ENCODE peak calls at places on chromosomes 6 and 20, in ten cellular contexts. One of them, this sample, is unnamed.

GRCh38 chr6:139962663-139963314 is 588.3 kb upstream of the CITED2 start:
- DNase-seq in fibroblast of lung: no peak
- DNase-seq in A549: no peak
- DNase-seq in body of pancreas: no peak
- DNase-seq in cardiac muscle cell: no peak
- DNase-seq in A673: peak
- DNase-seq in CD8-positive, alpha-beta T cell: no peak
- DNase-seq in PC-3: no peak
- DNase-seq in K562: no peak
- DNase-seq in left lung: no peak
- DNase-seq in this sample: no peak

GRCh38 chr6:128519132-128519930 is 1.1 kb downstream of the PTPRK start:
- DNase-seq in K562: no peak
- DNase-seq in cardiac muscle cell: peak
- DNase-seq in left lung: peak
- DNase-seq in A673: peak
- DNase-seq in body of pancreas: peak
- DNase-seq in CD8-positive, alpha-beta T cell: peak
- DNase-seq in PC-3: peak
- DNase-seq in A549: peak
- DNase-seq in fibroblast of lung: peak
- DNase-seq in this sample: peak

GRCh38 chr20:33676121-33676520 is 1.9 kb upstream of the NECAB3 start:
- DNase-seq in left lung: no peak
- DNase-seq in CD8-positive, alpha-beta T cell: no peak
- DNase-seq in K562: no peak
- DNase-seq in A673: no peak
- DNase-seq in A549: no peak
- DNase-seq in fibroblast of lung: no peak
- DNase-seq in cardiac muscle cell: no peak
- DNase-seq in PC-3: no peak
- DNase-seq in body of pancreas: no peak
- DNase-seq in this sample: no peak

GRCh38 chr20:16719421-16719820 is 10.4 kb upstream of the SNRPB2 start:
- DNase-seq in PC-3: no peak
- DNase-seq in A549: no peak
- DNase-seq in CD8-positive, alpha-beta T cell: no peak
- DNase-seq in body of pancreas: no peak
- DNase-seq in K562: no peak
- DNase-seq in left lung: no peak
- DNase-seq in fibroblast of lung: no peak
- DNase-seq in cardiac muscle cell: no peak
- DNase-seq in A673: no peak
- DNase-seq in this sample: no peak

GRCh38 chr6:134240664-134241431 is 77.1 kb downstream of the SGK1 start:
- DNase-seq in left lung: peak
- DNase-seq in cardiac muscle cell: no peak
- DNase-seq in K562: no peak
- DNase-seq in A673: no peak
- DNase-seq in CD8-positive, alpha-beta T cell: peak
- DNase-seq in PC-3: no peak
- DNase-seq in body of pancreas: peak
- DNase-seq in fibroblast of lung: no peak
- DNase-seq in A549: no peak
- DNase-seq in this sample: no peak

GRCh38 chr6:156585859-156586258 is 191.3 kb upstream of the ARID1B start:
- DNase-seq in cardiac muscle cell: no peak
- DNase-seq in A549: no peak
- DNase-seq in K562: no peak
- DNase-seq in CD8-positive, alpha-beta T cell: no peak
- DNase-seq in left lung: no peak
- DNase-seq in A673: peak
- DNase-seq in fibroblast of lung: no peak
- DNase-seq in body of pancreas: no peak
- DNase-seq in PC-3: no peak
- DNase-seq in this sample: no peak

GRCh38 chr6:161748535-161749386 is 474.9 kb upstream of the AGPAT4 start:
- DNase-seq in fibroblast of lung: peak
- DNase-seq in cardiac muscle cell: peak
- DNase-seq in A673: peak
- DNase-seq in left lung: no peak
- DNase-seq in A549: peak
- DNase-seq in PC-3: peak
- DNase-seq in K562: peak
- DNase-seq in body of pancreas: peak
- DNase-seq in CD8-positive, alpha-beta T cell: no peak
- DNase-seq in this sample: peak

GRCh38 chr20:11502051-11502450 is 415.6 kb upstream of the BTBD3 start:
- DNase-seq in cardiac muscle cell: no peak
- DNase-seq in K562: no peak
- DNase-seq in A673: no peak
- DNase-seq in PC-3: no peak
- DNase-seq in left lung: no peak
- DNase-seq in A549: no peak
- DNase-seq in fibroblast of lung: peak
- DNase-seq in body of pancreas: no peak
- DNase-seq in CD8-positive, alpha-beta T cell: no peak
- DNase-seq in this sample: no peak

GRCh38 chr20:24503352-24503931 is 34.0 kb downstream of the SYNDIG1 start:
- DNase-seq in K562: no peak
- DNase-seq in left lung: no peak
- DNase-seq in CD8-positive, alpha-beta T cell: no peak
- DNase-seq in cardiac muscle cell: peak
- DNase-seq in A549: no peak
- DNase-seq in PC-3: no peak
- DNase-seq in body of pancreas: no peak
- DNase-seq in fibroblast of lung: peak
- DNase-seq in A673: peak
- DNase-seq in this sample: no peak

GRCh38 chr20:18058661-18059467 is 1.1 kb upstream of the OVOL2 start:
- DNase-seq in K562: no peak
- DNase-seq in cardiac muscle cell: peak
- DNase-seq in fibroblast of lung: no peak
- DNase-seq in A549: peak
- DNase-seq in body of pancreas: peak
- DNase-seq in CD8-positive, alpha-beta T cell: no peak
- DNase-seq in A673: no peak
- DNase-seq in left lung: peak
- DNase-seq in PC-3: peak
- DNase-seq in this sample: peak

GRCh38 chr6:138485005-138485545 is 14.2 kb downstream of the NHSL1 start:
- DNase-seq in PC-3: no peak
- DNase-seq in K562: no peak
- DNase-seq in fibroblast of lung: peak
- DNase-seq in left lung: no peak
- DNase-seq in CD8-positive, alpha-beta T cell: no peak
- DNase-seq in body of pancreas: no peak
- DNase-seq in cardiac muscle cell: no peak
- DNase-seq in A673: no peak
- DNase-seq in A549: no peak
- DNase-seq in this sample: no peak

GRCh38 chr20:1362484-1362883 is 30.4 kb downstream of the FKBP1A start:
- DNase-seq in K562: no peak
- DNase-seq in A673: no peak
- DNase-seq in body of pancreas: no peak
- DNase-seq in A549: no peak
- DNase-seq in PC-3: no peak
- DNase-seq in cardiac muscle cell: no peak
- DNase-seq in left lung: no peak
- DNase-seq in fibroblast of lung: no peak
- DNase-seq in CD8-positive, alpha-beta T cell: no peak
- DNase-seq in this sample: no peak

GRCh38 chr20:1367479-1367878 is 25.4 kb downstream of the FKBP1A start:
- DNase-seq in CD8-positive, alpha-beta T cell: no peak
- DNase-seq in PC-3: no peak
- DNase-seq in fibroblast of lung: no peak
- DNase-seq in body of pancreas: no peak
- DNase-seq in cardiac muscle cell: no peak
- DNase-seq in left lung: no peak
- DNase-seq in A673: no peak
- DNase-seq in A549: no peak
- DNase-seq in K562: no peak
- DNase-seq in this sample: no peak

GRCh38 chr20:1363522-1363921 is 29.3 kb downstream of the FKBP1A start:
- DNase-seq in cardiac muscle cell: no peak
- DNase-seq in body of pancreas: no peak
- DNase-seq in left lung: no peak
- DNase-seq in K562: no peak
- DNase-seq in A549: no peak
- DNase-seq in A673: no peak
- DNase-seq in CD8-positive, alpha-beta T cell: no peak
- DNase-seq in fibroblast of lung: no peak
- DNase-seq in PC-3: no peak
- DNase-seq in this sample: no peak

GRCh38 chr20:1360094-1360493 is 31.2 kb upstream of the SDCBP2 start:
- DNase-seq in body of pancreas: no peak
- DNase-seq in CD8-positive, alpha-beta T cell: no peak
- DNase-seq in K562: no peak
- DNase-seq in PC-3: no peak
- DNase-seq in cardiac muscle cell: no peak
- DNase-seq in A673: no peak
- DNase-seq in A549: no peak
- DNase-seq in fibroblast of lung: no peak
- DNase-seq in left lung: no peak
- DNase-seq in this sample: no peak

DNA sequence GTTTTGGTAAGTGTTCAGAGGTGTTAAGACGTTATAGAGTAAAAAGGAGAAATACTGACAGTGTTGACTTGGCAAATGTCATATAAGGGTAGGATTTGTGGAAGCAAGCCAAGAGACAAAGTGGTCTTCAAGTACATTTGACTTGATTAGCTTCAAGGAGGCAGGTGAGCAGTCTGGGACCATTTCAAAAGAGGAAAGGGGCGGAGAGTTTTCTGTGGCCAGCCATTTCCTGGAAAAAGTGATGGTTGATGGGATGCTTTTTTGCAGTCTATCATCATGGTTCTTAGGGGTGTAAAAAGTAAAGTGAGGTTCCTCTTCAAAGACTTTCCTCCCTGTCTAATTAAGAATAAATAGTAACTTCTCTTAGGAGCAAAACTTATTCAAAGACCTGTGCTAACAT is 28.7 kb downstream of the FKBP1A start:
- DNase-seq in CD8-positive, alpha-beta T cell: no peak
- DNase-seq in body of pancreas: no peak
- DNase-seq in fibroblast of lung: no peak
- DNase-seq in A549: no peak
- DNase-seq in PC-3: no peak
- DNase-seq in A673: no peak
- DNase-seq in left lung: no peak
- DNase-seq in K562: no peak
- DNase-seq in cardiac muscle cell: no peak
- DNase-seq in this sample: no peak
- H3K27ac ChIP-seq in CD8-positive, alpha-beta T cell: no peak
- H3K27ac ChIP-seq in body of pancreas: no peak
- H3K27ac ChIP-seq in fibroblast of lung: no peak
- H3K27ac ChIP-seq in A549: no peak
- H3K27ac ChIP-seq in PC-3: no peak
- H3K27ac ChIP-seq in A673: no peak
- H3K27ac ChIP-seq in left lung: peak
- H3K27ac ChIP-seq in K562: no peak
- H3K27ac ChIP-seq in cardiac muscle cell: no peak
- H3K27ac ChIP-seq in this sample: no peak

GRCh38 chr20:19889011-19889953 is 127.9 kb upstream of the NAA20 start:
- DNase-seq in left lung: no peak
- DNase-seq in A549: peak
- DNase-seq in cardiac muscle cell: no peak
- DNase-seq in A673: no peak
- DNase-seq in body of pancreas: peak
- DNase-seq in fibroblast of lung: peak
- DNase-seq in CD8-positive, alpha-beta T cell: no peak
- DNase-seq in K562: no peak
- DNase-seq in PC-3: peak
- DNase-seq in this sample: no peak
- H3K4me3 ChIP-seq in left lung: peak
- H3K4me3 ChIP-seq in A549: peak
- H3K4me3 ChIP-seq in cardiac muscle cell: no peak
- H3K4me3 ChIP-seq in A673: no peak
- H3K4me3 ChIP-seq in body of pancreas: no peak
- H3K4me3 ChIP-seq in fibroblast of lung: peak
- H3K4me3 ChIP-seq in CD8-positive, alpha-beta T cell: no peak
- H3K4me3 ChIP-seq in K562: no peak
- H3K4me3 ChIP-seq in PC-3: peak
- H3K4me3 ChIP-seq in this sample: no peak

GRCh38 chr20:57231951-57232428 is 34.5 kb downstream of the BMP7 start:
- DNase-seq in A549: no peak
- DNase-seq in PC-3: no peak
- DNase-seq in left lung: no peak
- DNase-seq in fibroblast of lung: no peak
- DNase-seq in K562: no peak
- DNase-seq in CD8-positive, alpha-beta T cell: no peak
- DNase-seq in cardiac muscle cell: no peak
- DNase-seq in body of pancreas: no peak
- DNase-seq in A673: no peak
- DNase-seq in this sample: peak

GRCh38 chr20:57231161-57231560 is 35.3 kb downstream of the BMP7 start:
- DNase-seq in fibroblast of lung: no peak
- DNase-seq in cardiac muscle cell: no peak
- DNase-seq in body of pancreas: no peak
- DNase-seq in A549: no peak
- DNase-seq in PC-3: no peak
- DNase-seq in A673: no peak
- DNase-seq in left lung: no peak
- DNase-seq in CD8-positive, alpha-beta T cell: no peak
- DNase-seq in K562: no peak
- DNase-seq in this sample: no peak

GRCh38 chr20:57225830-57226229 is 40.6 kb downstream of the BMP7 start:
- DNase-seq in A549: no peak
- DNase-seq in PC-3: no peak
- DNase-seq in left lung: no peak
- DNase-seq in A673: no peak
- DNase-seq in cardiac muscle cell: no peak
- DNase-seq in body of pancreas: no peak
- DNase-seq in CD8-positive, alpha-beta T cell: no peak
- DNase-seq in fibroblast of lung: no peak
- DNase-seq in K562: no peak
- DNase-seq in this sample: no peak

GRCh38 chr20:57230247-57230646 is 36.2 kb downstream of the BMP7 start:
- DNase-seq in A673: no peak
- DNase-seq in cardiac muscle cell: no peak
- DNase-seq in CD8-positive, alpha-beta T cell: no peak
- DNase-seq in PC-3: no peak
- DNase-seq in body of pancreas: no peak
- DNase-seq in fibroblast of lung: no peak
- DNase-seq in A549: no peak
- DNase-seq in left lung: no peak
- DNase-seq in K562: no peak
- DNase-seq in this sample: no peak

GRCh38 chr20:57229490-57229889 is 37.0 kb downstream of the BMP7 start:
- DNase-seq in CD8-positive, alpha-beta T cell: no peak
- DNase-seq in A549: no peak
- DNase-seq in A673: no peak
- DNase-seq in left lung: no peak
- DNase-seq in K562: no peak
- DNase-seq in body of pancreas: no peak
- DNase-seq in cardiac muscle cell: no peak
- DNase-seq in fibroblast of lung: no peak
- DNase-seq in PC-3: peak
- DNase-seq in this sample: no peak
- H3K27ac ChIP-seq in CD8-positive, alpha-beta T cell: no peak
- H3K27ac ChIP-seq in A549: no peak
- H3K27ac ChIP-seq in A673: no peak
- H3K27ac ChIP-seq in left lung: no peak
- H3K27ac ChIP-seq in K562: no peak
- H3K27ac ChIP-seq in body of pancreas: no peak
- H3K27ac ChIP-seq in cardiac muscle cell: no peak
- H3K27ac ChIP-seq in fibroblast of lung: no peak
- H3K27ac ChIP-seq in PC-3: no peak
- H3K27ac ChIP-seq in this sample: no peak

GRCh38 chr6:44071670-44072451 is 55.4 kb downstream of the MRPL14 start:
- DNase-seq in A673: no peak
- DNase-seq in body of pancreas: no peak
- DNase-seq in PC-3: peak
- DNase-seq in A549: no peak
- DNase-seq in left lung: no peak
- DNase-seq in CD8-positive, alpha-beta T cell: no peak
- DNase-seq in cardiac muscle cell: no peak
- DNase-seq in K562: no peak
- DNase-seq in fibroblast of lung: peak
- DNase-seq in this sample: no peak
- H3K4me3 ChIP-seq in A673: no peak
- H3K4me3 ChIP-seq in body of pancreas: no peak
- H3K4me3 ChIP-seq in PC-3: no peak
- H3K4me3 ChIP-seq in A549: no peak
- H3K4me3 ChIP-seq in left lung: no peak
- H3K4me3 ChIP-seq in CD8-positive, alpha-beta T cell: no peak
- H3K4me3 ChIP-seq in cardiac muscle cell: no peak
- H3K4me3 ChIP-seq in K562: no peak
- H3K4me3 ChIP-seq in fibroblast of lung: no peak
- H3K4me3 ChIP-seq in this sample: no peak